ENCODE peak calls at places on chromosome 17, in eight cellular contexts. A is T-helper 17 cell; B is EL; N is ovary; C is body of pancreas; W is HTR-8/SVneo; Y is fibroblast of mammary gland; T is activated CD8-positive, alpha-beta memory T cell treated with anti-CD3 and anti-CD28 coated beads, Interleukin-2, amount 50 U/mL, for 48 hours. S is an unnamed sample.

GRCh38 chr17:76130473-76130872 is 10.6 kb downstream of the FOXJ1 start:
- DNase-seq in T (no peak), N (no peak), B (no peak), C (no peak), W (no peak), Y (no peak), A (no peak), S (no peak)

GRCh38 chr17:80388175-80388574 is 26.8 kb upstream of the ENDOV start:
- DNase-seq in Y (no peak), C (no peak), A (no peak), N (no peak), W (no peak), B (no peak), T (no peak), S (no peak)

GRCh38 chr17:66416207-66416940 is 114.0 kb downstream of the PRKCA start:
- DNase-seq in B (no peak), A (no peak), W (no peak), Y (no peak), N (no peak), C (no peak), T (no peak), S (no peak)

GRCh38 chr17:17139972-17140589 is 66.1 kb downstream of the PLD6 start:
- DNase-seq in Y (no peak), C (no peak), B (no peak), W (no peak), T (no peak), N (no peak), A (no peak), S (peak; percentile 30)

GRCh38 chr17:20896153-20896649 is 146.6 kb downstream of the USP22 start:
- DNase-seq in W (peak; percentile 78), C (peak; percentile 62), N (peak; percentile 63), T (peak; percentile 57), A (no peak), Y (peak; percentile 8), B (peak; percentile 23), S (no peak)

GRCh38 chr17:66468241-66469087 is 166.1 kb downstream of the PRKCA start:
- DNase-seq in C (peak; percentile 53), T (no peak), A (no peak), N (no peak), B (peak; percentile 66), W (peak; percentile 50), Y (no peak), S (peak; percentile 66)

GRCh38 chr17:61504697-61505096 is 52.5 kb downstream of the TBX4 start:
- DNase-seq in B (peak; percentile 92), Y (peak; percentile 68), C (no peak), T (no peak), W (peak; percentile 89), N (no peak), A (no peak), S (peak; percentile 72)

GRCh38 chr17:608911-609882 is 105.4 kb downstream of the VPS53 start:
- DNase-seq in W (no peak), Y (peak; percentile 59), B (peak; percentile 81), A (no peak), T (no peak), C (no peak), N (no peak), S (no peak)

GRCh38 chr17:79988163-79988971 is 47.3 kb downstream of the TBC1D16 start:
- DNase-seq in T (no peak), W (no peak), Y (peak; percentile 91), N (peak; percentile 89), B (peak; percentile 87), A (no peak), C (no peak), S (no peak)

GRCh38 chr17:34503804-34504203 is 75.6 kb upstream of the TMEM132E start:
- DNase-seq in Y (no peak), T (no peak), A (no peak), W (no peak), B (no peak), C (peak; percentile 42), N (no peak), S (peak; percentile 9)

GRCh38 chr17:40551091-40551873 is 14.0 kb downstream of the CCR7 start:
- DNase-seq in T (peak; percentile 61), C (peak; percentile 69), Y (peak; percentile 100), A (no peak), W (no peak), B (peak; percentile 98), N (peak; percentile 92), S (peak; percentile 92)

GRCh38 chr17:50708050-50709000 is 611 bp upstream of the ANKRD40 start:
- DNase-seq in A (no peak), C (no peak), N (no peak), B (peak; percentile 36), T (no peak), Y (no peak), W (no peak), S (no peak)

GRCh38 chr17:28961391-28961790 is 10.1 kb upstream of the PHF12 start:
- DNase-seq in B (no peak), A (no peak), W (no peak), Y (no peak), T (no peak), C (no peak), N (peak; percentile 15), S (no peak)

GRCh38 chr17:44122825-44123355 is 551 bp downstream of the HDAC5 start:
- DNase-seq in N (no peak), A (no peak), W (no peak), Y (no peak), C (no peak), B (no peak), T (peak; percentile 73), S (no peak)

GRCh38 chr17:75980188-75981018 is 1.4 kb downstream of the TEN1 start:
- DNase-seq in B (no peak), A (no peak), W (no peak), T (no peak), N (peak; percentile 33), Y (peak; percentile 38), C (no peak), S (no peak)